ENCODE peak calls at places on chromosomes 4 and X, in eight cellular contexts. One of them, this sample, is unnamed.

GRCh38 chr4:109562457-109563237 is 2.6 kb downstream of the MCUB start:
- DNase-seq in LoVo: no peak
- DNase-seq in epithelial cell of esophagus: no peak
- DNase-seq in stimulated activated CD4-positive, alpha-beta T cell treated with anti-CD3 and anti-CD28 coated beads, TNF-alpha, amount 100 ng/mL, for 1 hour: no peak
- DNase-seq in nucleus accumbens: no peak
- DNase-seq in NAMALWA: no peak
- DNase-seq in left cardiac atrium: no peak
- DNase-seq in HepG2: no peak
- DNase-seq in this sample: no peak

GRCh38 chr4:112093636-112094202 is 51.5 kb upstream of the FAM241A start:
- DNase-seq in nucleus accumbens: no peak
- DNase-seq in stimulated activated CD4-positive, alpha-beta T cell treated with anti-CD3 and anti-CD28 coated beads, TNF-alpha, amount 100 ng/mL, for 1 hour: no peak
- DNase-seq in LoVo: no peak
- DNase-seq in NAMALWA: no peak
- DNase-seq in left cardiac atrium: no peak
- DNase-seq in epithelial cell of esophagus: no peak
- DNase-seq in HepG2: no peak
- DNase-seq in this sample: no peak

GRCh38 chrX:149510386-149510785 is 5.3 kb upstream of the IDS start:
- DNase-seq in nucleus accumbens: no peak
- DNase-seq in stimulated activated CD4-positive, alpha-beta T cell treated with anti-CD3 and anti-CD28 coated beads, TNF-alpha, amount 100 ng/mL, for 1 hour: no peak
- DNase-seq in left cardiac atrium: no peak
- DNase-seq in epithelial cell of esophagus: no peak
- DNase-seq in NAMALWA: peak; percentile 37
- DNase-seq in LoVo: no peak
- DNase-seq in HepG2: no peak
- DNase-seq in this sample: no peak

GRCh38 chr4:10490996-10491395 is 33.8 kb upstream of the ZNF518B start:
- DNase-seq in HepG2: no peak
- DNase-seq in left cardiac atrium: no peak
- DNase-seq in LoVo: no peak
- DNase-seq in NAMALWA: no peak
- DNase-seq in stimulated activated CD4-positive, alpha-beta T cell treated with anti-CD3 and anti-CD28 coated beads, TNF-alpha, amount 100 ng/mL, for 1 hour: no peak
- DNase-seq in nucleus accumbens: no peak
- DNase-seq in epithelial cell of esophagus: no peak
- DNase-seq in this sample: no peak

GRCh38 chr4:159719531-159719930 is 616.7 kb downstream of the RAPGEF2 start:
- DNase-seq in LoVo: no peak
- DNase-seq in NAMALWA: no peak
- DNase-seq in nucleus accumbens: no peak
- DNase-seq in epithelial cell of esophagus: no peak
- DNase-seq in stimulated activated CD4-positive, alpha-beta T cell treated with anti-CD3 and anti-CD28 coated beads, TNF-alpha, amount 100 ng/mL, for 1 hour: no peak
- DNase-seq in HepG2: no peak
- DNase-seq in left cardiac atrium: no peak
- DNase-seq in this sample: no peak

GRCh38 chrX:75547783-75548182 is 24.9 kb upstream of the ZDHHC15 start:
- DNase-seq in HepG2: no peak
- DNase-seq in NAMALWA: no peak
- DNase-seq in left cardiac atrium: peak; percentile 82
- DNase-seq in stimulated activated CD4-positive, alpha-beta T cell treated with anti-CD3 and anti-CD28 coated beads, TNF-alpha, amount 100 ng/mL, for 1 hour: no peak
- DNase-seq in nucleus accumbens: no peak
- DNase-seq in LoVo: no peak
- DNase-seq in epithelial cell of esophagus: peak; percentile 0
- DNase-seq in this sample: peak; percentile 23

GRCh38 chrX:2608638-2609430 is 82.3 kb upstream of the CD99 start:
- DNase-seq in nucleus accumbens: no peak
- DNase-seq in stimulated activated CD4-positive, alpha-beta T cell treated with anti-CD3 and anti-CD28 coated beads, TNF-alpha, amount 100 ng/mL, for 1 hour: peak; percentile 75
- DNase-seq in HepG2: peak; percentile 72
- DNase-seq in left cardiac atrium: peak; percentile 87
- DNase-seq in LoVo: peak; percentile 86
- DNase-seq in epithelial cell of esophagus: peak; percentile 90
- DNase-seq in NAMALWA: peak; percentile 75
- DNase-seq in this sample: peak; percentile 90

GRCh38 chr4:10160280-10160856 is 43.8 kb upstream of the WDR1 start:
- DNase-seq in NAMALWA: no peak
- DNase-seq in HepG2: peak; percentile 18
- DNase-seq in left cardiac atrium: no peak
- DNase-seq in nucleus accumbens: no peak
- DNase-seq in stimulated activated CD4-positive, alpha-beta T cell treated with anti-CD3 and anti-CD28 coated beads, TNF-alpha, amount 100 ng/mL, for 1 hour: no peak
- DNase-seq in LoVo: no peak
- DNase-seq in epithelial cell of esophagus: peak; percentile 24
- DNase-seq in this sample: no peak

GRCh38 chrX:134388161-134389109 is 71.5 kb upstream of the HPRT1 start:
- DNase-seq in nucleus accumbens: no peak
- DNase-seq in epithelial cell of esophagus: no peak
- DNase-seq in NAMALWA: peak; percentile 83
- DNase-seq in stimulated activated CD4-positive, alpha-beta T cell treated with anti-CD3 and anti-CD28 coated beads, TNF-alpha, amount 100 ng/mL, for 1 hour: no peak
- DNase-seq in HepG2: no peak
- DNase-seq in left cardiac atrium: no peak
- DNase-seq in LoVo: no peak
- DNase-seq in this sample: no peak

GRCh38 chr4:114417214-114417613 is 181.4 kb upstream of the UGT8 start:
- DNase-seq in left cardiac atrium: no peak
- DNase-seq in NAMALWA: peak; percentile 36
- DNase-seq in LoVo: no peak
- DNase-seq in stimulated activated CD4-positive, alpha-beta T cell treated with anti-CD3 and anti-CD28 coated beads, TNF-alpha, amount 100 ng/mL, for 1 hour: no peak
- DNase-seq in nucleus accumbens: no peak
- DNase-seq in HepG2: peak; percentile 2
- DNase-seq in epithelial cell of esophagus: peak; percentile 3
- DNase-seq in this sample: no peak

GRCh38 chr4:10122236-10122932 is 5.8 kb upstream of the WDR1 start:
- DNase-seq in HepG2: no peak
- DNase-seq in LoVo: no peak
- DNase-seq in stimulated activated CD4-positive, alpha-beta T cell treated with anti-CD3 and anti-CD28 coated beads, TNF-alpha, amount 100 ng/mL, for 1 hour: no peak
- DNase-seq in epithelial cell of esophagus: no peak
- DNase-seq in left cardiac atrium: no peak
- DNase-seq in NAMALWA: no peak
- DNase-seq in nucleus accumbens: no peak
- DNase-seq in this sample: no peak

GRCh38 chr4:169102011-169102410 is 92.0 kb upstream of the CBR4 start:
- DNase-seq in epithelial cell of esophagus: no peak
- DNase-seq in HepG2: no peak
- DNase-seq in LoVo: no peak
- DNase-seq in stimulated activated CD4-positive, alpha-beta T cell treated with anti-CD3 and anti-CD28 coated beads, TNF-alpha, amount 100 ng/mL, for 1 hour: no peak
- DNase-seq in left cardiac atrium: no peak
- DNase-seq in nucleus accumbens: no peak
- DNase-seq in NAMALWA: no peak
- DNase-seq in this sample: no peak

GRCh38 chr4:105624530-105624929 is 72.1 kb downstream of the ARHGEF38 start:
- DNase-seq in NAMALWA: no peak
- DNase-seq in left cardiac atrium: peak; percentile 43
- DNase-seq in epithelial cell of esophagus: peak; percentile 34
- DNase-seq in HepG2: no peak
- DNase-seq in stimulated activated CD4-positive, alpha-beta T cell treated with anti-CD3 and anti-CD28 coated beads, TNF-alpha, amount 100 ng/mL, for 1 hour: no peak
- DNase-seq in LoVo: peak; percentile 26
- DNase-seq in nucleus accumbens: peak; percentile 4
- DNase-seq in this sample: peak; percentile 44

GRCh38 chrX:121121021-121121420 is 73.6 kb downstream of the GLUD2 start:
- DNase-seq in LoVo: no peak
- DNase-seq in epithelial cell of esophagus: no peak
- DNase-seq in stimulated activated CD4-positive, alpha-beta T cell treated with anti-CD3 and anti-CD28 coated beads, TNF-alpha, amount 100 ng/mL, for 1 hour: no peak
- DNase-seq in NAMALWA: no peak
- DNase-seq in nucleus accumbens: no peak
- DNase-seq in HepG2: no peak
- DNase-seq in left cardiac atrium: no peak
- DNase-seq in this sample: no peak

GRCh38 chr4:120633810-120634209 is 288.7 kb downstream of the PRDM5 start:
- DNase-seq in epithelial cell of esophagus: no peak
- DNase-seq in HepG2: no peak
- DNase-seq in left cardiac atrium: no peak
- DNase-seq in nucleus accumbens: no peak
- DNase-seq in NAMALWA: no peak
- DNase-seq in LoVo: no peak
- DNase-seq in stimulated activated CD4-positive, alpha-beta T cell treated with anti-CD3 and anti-CD28 coated beads, TNF-alpha, amount 100 ng/mL, for 1 hour: no peak
- DNase-seq in this sample: no peak

GRCh38 chrX:66005832-66006449 is 33.9 kb downstream of the VSIG4 start:
- DNase-seq in nucleus accumbens: no peak
- DNase-seq in left cardiac atrium: no peak
- DNase-seq in epithelial cell of esophagus: no peak
- DNase-seq in NAMALWA: no peak
- DNase-seq in stimulated activated CD4-positive, alpha-beta T cell treated with anti-CD3 and anti-CD28 coated beads, TNF-alpha, amount 100 ng/mL, for 1 hour: no peak
- DNase-seq in HepG2: no peak
- DNase-seq in LoVo: no peak
- DNase-seq in this sample: no peak

GRCh38 chr4:124903995-124904722 is 191.6 kb upstream of the ANKRD50 start:
- DNase-seq in NAMALWA: no peak
- DNase-seq in nucleus accumbens: no peak
- DNase-seq in HepG2: no peak
- DNase-seq in stimulated activated CD4-positive, alpha-beta T cell treated with anti-CD3 and anti-CD28 coated beads, TNF-alpha, amount 100 ng/mL, for 1 hour: no peak
- DNase-seq in epithelial cell of esophagus: peak; percentile 61
- DNase-seq in left cardiac atrium: peak; percentile 27
- DNase-seq in LoVo: peak; percentile 32
- DNase-seq in this sample: peak; percentile 13

GRCh38 chr4:185039508-185040273 is 21.4 kb downstream of the HELT start:
- DNase-seq in epithelial cell of esophagus: peak; percentile 62
- DNase-seq in LoVo: peak; percentile 75
- DNase-seq in stimulated activated CD4-positive, alpha-beta T cell treated with anti-CD3 and anti-CD28 coated beads, TNF-alpha, amount 100 ng/mL, for 1 hour: no peak
- DNase-seq in left cardiac atrium: peak; percentile 45
- DNase-seq in HepG2: peak; percentile 30
- DNase-seq in nucleus accumbens: no peak
- DNase-seq in NAMALWA: peak; percentile 86
- DNase-seq in this sample: no peak

GRCh38 chrX:20267924-20268701 is 1.4 kb upstream of the RPS6KA3 start:
- DNase-seq in NAMALWA: no peak
- DNase-seq in stimulated activated CD4-positive, alpha-beta T cell treated with anti-CD3 and anti-CD28 coated beads, TNF-alpha, amount 100 ng/mL, for 1 hour: no peak
- DNase-seq in HepG2: no peak
- DNase-seq in nucleus accumbens: no peak
- DNase-seq in left cardiac atrium: peak; percentile 62
- DNase-seq in epithelial cell of esophagus: no peak
- DNase-seq in LoVo: no peak
- DNase-seq in this sample: peak; percentile 74

GRCh38 chr4:14701896-14702295 is 300.4 kb upstream of the CPEB2 start:
- DNase-seq in nucleus accumbens: no peak
- DNase-seq in stimulated activated CD4-positive, alpha-beta T cell treated with anti-CD3 and anti-CD28 coated beads, TNF-alpha, amount 100 ng/mL, for 1 hour: no peak
- DNase-seq in NAMALWA: no peak
- DNase-seq in HepG2: no peak
- DNase-seq in LoVo: no peak
- DNase-seq in left cardiac atrium: peak; percentile 26
- DNase-seq in epithelial cell of esophagus: no peak
- DNase-seq in this sample: peak; percentile 15

GRCh38 chr4:57378766-57379165 is 268.6 kb upstream of the IGFBP7 start:
- DNase-seq in NAMALWA: no peak
- DNase-seq in nucleus accumbens: no peak
- DNase-seq in stimulated activated CD4-positive, alpha-beta T cell treated with anti-CD3 and anti-CD28 coated beads, TNF-alpha, amount 100 ng/mL, for 1 hour: no peak
- DNase-seq in LoVo: no peak
- DNase-seq in epithelial cell of esophagus: peak; percentile 35
- DNase-seq in left cardiac atrium: no peak
- DNase-seq in HepG2: no peak
- DNase-seq in this sample: no peak

GRCh38 chr4:108270466-108271450 is 102.0 kb upstream of the LEF1 start:
- DNase-seq in NAMALWA: no peak
- DNase-seq in epithelial cell of esophagus: peak; percentile 82
- DNase-seq in left cardiac atrium: no peak
- DNase-seq in LoVo: no peak
- DNase-seq in stimulated activated CD4-positive, alpha-beta T cell treated with anti-CD3 and anti-CD28 coated beads, TNF-alpha, amount 100 ng/mL, for 1 hour: no peak
- DNase-seq in HepG2: no peak
- DNase-seq in nucleus accumbens: no peak
- DNase-seq in this sample: no peak

GRCh38 chr4:128287159-128287870 is at the start of gene PGRMC2:
- DNase-seq in NAMALWA: peak; percentile 55
- DNase-seq in LoVo: peak; percentile 15
- DNase-seq in HepG2: no peak
- DNase-seq in nucleus accumbens: no peak
- DNase-seq in stimulated activated CD4-positive, alpha-beta T cell treated with anti-CD3 and anti-CD28 coated beads, TNF-alpha, amount 100 ng/mL, for 1 hour: no peak
- DNase-seq in epithelial cell of esophagus: no peak
- DNase-seq in left cardiac atrium: no peak
- DNase-seq in this sample: no peak

GRCh38 chrX:68571292-68572256 is 72.7 kb downstream of the YIPF6 start:
- DNase-seq in left cardiac atrium: no peak
- DNase-seq in stimulated activated CD4-positive, alpha-beta T cell treated with anti-CD3 and anti-CD28 coated beads, TNF-alpha, amount 100 ng/mL, for 1 hour: no peak
- DNase-seq in LoVo: peak; percentile 10
- DNase-seq in epithelial cell of esophagus: peak; percentile 86
- DNase-seq in NAMALWA: no peak
- DNase-seq in HepG2: no peak
- DNase-seq in nucleus accumbens: no peak
- DNase-seq in this sample: no peak

GRCh38 chr4:185412412-185412811 is 13.4 kb downstream of the UFSP2 start:
- DNase-seq in NAMALWA: no peak
- DNase-seq in HepG2: no peak
- DNase-seq in nucleus accumbens: no peak
- DNase-seq in LoVo: no peak
- DNase-seq in epithelial cell of esophagus: no peak
- DNase-seq in stimulated activated CD4-positive, alpha-beta T cell treated with anti-CD3 and anti-CD28 coated beads, TNF-alpha, amount 100 ng/mL, for 1 hour: no peak
- DNase-seq in left cardiac atrium: no peak
- DNase-seq in this sample: no peak

GRCh38 chr4:14399919-14400706 is 602.2 kb upstream of the CPEB2 start:
- DNase-seq in HepG2: no peak
- DNase-seq in NAMALWA: no peak
- DNase-seq in left cardiac atrium: no peak
- DNase-seq in stimulated activated CD4-positive, alpha-beta T cell treated with anti-CD3 and anti-CD28 coated beads, TNF-alpha, amount 100 ng/mL, for 1 hour: no peak
- DNase-seq in LoVo: no peak
- DNase-seq in epithelial cell of esophagus: no peak
- DNase-seq in nucleus accumbens: no peak
- DNase-seq in this sample: no peak

GRCh38 chrX:33339219-33339618 is 127.9 kb upstream of the DMD start:
- DNase-seq in NAMALWA: no peak
- DNase-seq in left cardiac atrium: no peak
- DNase-seq in HepG2: no peak
- DNase-seq in LoVo: no peak
- DNase-seq in epithelial cell of esophagus: peak; percentile 38
- DNase-seq in nucleus accumbens: no peak
- DNase-seq in stimulated activated CD4-positive, alpha-beta T cell treated with anti-CD3 and anti-CD28 coated beads, TNF-alpha, amount 100 ng/mL, for 1 hour: no peak
- DNase-seq in this sample: no peak

This sample was measured in psoas muscle.